ENCODE peak calls at places on chromosomes 16 and 17, in ten cellular contexts. E, B, X, H, S, G, O, T, V and L are unnamed samples.

GRCh38 chr17:36934759-36935630 is 2.3 kb upstream of the LHX1 start:
- DNase-seq in E (no peak), B (no peak), X (no peak), H (no peak), S (peak; percentile 85), G (no peak), O (no peak), T (peak; percentile 49), V (peak; percentile 33), L (no peak)

GRCh38 chr17:8994319-8994718 is 27.0 kb upstream of the NTN1 start:
- DNase-seq in E (peak; percentile 10), B (peak; percentile 45), X (peak; percentile 53), H (peak; percentile 38), S (peak; percentile 78), G (peak; percentile 59), O (no peak), T (peak; percentile 61), V (peak; percentile 76), L (no peak)

GRCh38 chr17:17830740-17831207 is 6.0 kb downstream of the SREBF1 start:
- DNase-seq in E (no peak), B (no peak), X (no peak), H (no peak), S (no peak), G (peak; percentile 66), O (no peak), T (peak; percentile 68), V (no peak), L (no peak)

GRCh38 chr17:59357219-59357699 is 25.8 kb downstream of the YPEL2 start:
- DNase-seq in E (no peak), B (peak; percentile 80), X (no peak), H (no peak), S (no peak), G (no peak), O (no peak), T (no peak), V (no peak), L (no peak)

GRCh38 chr16:70428178-70428998 is 10.5 kb downstream of the ST3GAL2 start:
- DNase-seq in E (peak; percentile 84), B (peak; percentile 95), X (peak; percentile 98), H (peak; percentile 91), S (peak; percentile 75), G (peak; percentile 92), O (peak; percentile 53), T (peak; percentile 99), V (peak; percentile 91), L (peak; percentile 77)

GRCh38 chr17:9401434-9401833 is 174.2 kb downstream of the STX8 start:
- DNase-seq in E (peak; percentile 56), B (peak; percentile 69), X (no peak), H (peak; percentile 37), S (no peak), G (no peak), O (no peak), T (no peak), V (no peak), L (no peak)

GRCh38 chr17:34451313-34451712 is 88.3 kb upstream of the CCL1 start:
- DNase-seq in E (no peak), B (no peak), X (no peak), H (no peak), S (no peak), G (no peak), O (no peak), T (no peak), V (no peak), L (no peak)

GRCh38 chr16:1125471-1125870 is 27.4 kb upstream of the CACNA1H start:
- DNase-seq in E (no peak), B (peak; percentile 6), X (no peak), H (peak; percentile 32), S (peak; percentile 47), G (peak; percentile 14), O (no peak), T (no peak), V (no peak), L (no peak)

GRCh38 chr16:89576173-89577054 is 856 bp downstream of the CPNE7 start:
- DNase-seq in E (no peak), B (no peak), X (no peak), H (no peak), S (peak; percentile 30), G (no peak), O (no peak), T (no peak), V (no peak), L (no peak)

GRCh38 chr16:67922740-67923139 is 8.9 kb downstream of the CTRL start:
- DNase-seq in E (no peak), B (no peak), X (no peak), H (no peak), S (no peak), G (no peak), O (no peak), T (no peak), V (no peak), L (peak; percentile 93)

GRCh38 chr16:24838554-24839266 is 7.1 kb upstream of the SLC5A11 start:
- DNase-seq in E (peak; percentile 28), B (peak; percentile 63), X (no peak), H (peak; percentile 30), S (no peak), G (peak; percentile 26), O (no peak), T (no peak), V (no peak), L (no peak)

GRCh38 chr16:74309789-74310781 is 13.5 kb downstream of the PSMD7 start:
- DNase-seq in E (peak; percentile 14), B (peak; percentile 58), X (peak; percentile 42), H (peak; percentile 55), S (peak; percentile 64), G (no peak), O (no peak), T (no peak), V (no peak), L (no peak)

GRCh38 chr16:4345439-4346204 is 5.5 kb downstream of the PAM16 start:
- DNase-seq in E (no peak), B (no peak), X (no peak), H (no peak), S (no peak), G (no peak), O (no peak), T (no peak), V (no peak), L (no peak)

GRCh38 chr16:86040496-86040895 is 141.5 kb downstream of the IRF8 start:
- DNase-seq in E (no peak), B (no peak), X (no peak), H (no peak), S (no peak), G (no peak), O (no peak), T (no peak), V (no peak), L (no peak)

GRCh38 chr17:58312021-58312630 is 16.5 kb downstream of the TSPOAP1 start:
- DNase-seq in E (no peak), B (no peak), X (peak; percentile 13), H (no peak), S (no peak), G (no peak), O (peak; percentile 9), T (no peak), V (no peak), L (no peak)

DNA sequence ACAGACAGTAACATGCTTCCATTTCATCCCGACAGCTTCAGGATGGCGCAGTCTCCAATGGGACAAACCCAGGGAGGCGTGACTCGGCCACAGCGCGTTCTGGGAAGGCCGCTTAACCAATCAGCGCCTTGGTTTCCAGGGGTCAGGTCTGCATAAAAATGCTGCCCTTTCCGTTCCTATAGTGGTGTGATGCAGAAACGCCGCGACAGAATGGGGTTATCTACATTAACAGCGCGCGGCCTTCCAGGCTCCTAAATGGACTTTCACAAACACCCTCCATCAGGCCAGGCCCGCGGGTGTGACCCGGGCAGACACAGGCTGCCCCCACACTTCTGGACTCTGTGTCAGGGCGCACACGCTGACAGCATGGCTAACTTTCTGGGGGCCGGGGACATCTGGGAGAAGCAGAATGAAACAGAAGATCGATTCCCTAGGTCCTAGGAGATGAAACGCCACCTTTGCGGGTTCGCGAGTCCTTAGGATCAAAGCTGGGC is 792 bp downstream of the TMEM231 start:
- DNase-seq in E (peak; percentile 63), B (peak; percentile 86), X (peak; percentile 85), H (peak; percentile 88), S (peak; percentile 93), G (peak; percentile 82), O (peak; percentile 59), T (peak; percentile 83), V (peak; percentile 79), L (peak; percentile 85)
- TF ChIP-seq CTCF in E (no peak), B (no peak), X (no peak), H (no peak), S (no peak), G (no peak), O (no peak), T (no peak), V (no peak), L (no peak)

GRCh38 chr17:48961516-48962233 is 6.7 kb downstream of the GIP start:
- DNase-seq in E (no peak), B (peak; percentile 50), X (no peak), H (peak; percentile 64), S (peak; percentile 56), G (no peak), O (no peak), T (no peak), V (no peak), L (no peak)

DNA sequence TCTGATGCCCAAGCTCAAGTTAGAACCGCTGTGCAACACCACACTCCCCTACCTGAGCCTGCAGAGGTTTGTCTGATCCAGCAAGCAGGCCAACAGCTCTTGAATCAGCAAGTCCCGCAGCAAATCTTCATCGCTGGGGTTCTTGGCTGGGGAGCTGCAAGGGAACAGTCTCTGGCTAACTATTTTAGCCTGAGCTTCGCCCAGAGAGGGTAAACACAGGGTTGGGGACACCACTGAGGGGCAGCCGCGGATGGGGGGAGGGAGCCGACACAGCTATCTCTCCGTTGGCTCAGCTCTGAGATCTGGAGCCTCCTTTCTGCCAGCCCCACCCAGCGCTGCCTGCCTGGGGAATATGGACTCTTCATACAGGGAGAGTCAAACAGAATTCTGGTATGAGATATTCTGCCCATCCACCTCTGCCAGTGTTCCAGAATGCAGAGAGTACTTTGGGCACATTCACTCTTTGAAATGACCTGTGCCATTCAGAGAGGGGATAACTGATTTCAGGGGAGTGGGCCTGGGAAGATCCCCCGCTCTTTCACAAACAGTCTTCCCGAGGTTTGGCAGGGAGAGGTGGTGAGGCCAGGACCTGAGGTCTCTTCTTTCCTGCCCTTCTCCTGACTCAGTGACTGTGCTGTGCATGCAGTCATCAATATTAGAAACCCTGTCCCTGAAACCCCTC is 7.4 kb downstream of the GIP start:
- DNase-seq in E (no peak), B (no peak), X (no peak), H (no peak), S (peak; percentile 36), G (no peak), O (no peak), T (no peak), V (no peak), L (no peak)
- H3K4me3 ChIP-seq in E (no peak overlapping the region), B (no peak overlapping the region), X (no peak overlapping the region), H (peak overlapping the region; percentile 33), S (no peak overlapping the region), G (no peak overlapping the region), O (no peak overlapping the region), T (no peak overlapping the region), V (no peak overlapping the region), L (no peak overlapping the region)

GRCh38 chr17:73588291-73589095 is 55.8 kb downstream of the SDK2 start:
- DNase-seq in E (no peak), B (no peak), X (no peak), H (no peak), S (no peak), G (no peak), O (no peak), T (no peak), V (no peak), L (no peak)
- TF ChIP-seq CTCF in E (no peak), B (no peak), X (no peak), H (no peak), S (no peak), G (no peak), O (no peak), T (no peak), V (no peak), L (no peak)

GRCh38 chr17:79779661-79780365 is 1.9 kb downstream of the CBX2 start:
- DNase-seq in E (no peak), B (no peak), X (no peak), H (peak; percentile 45), S (no peak), G (no peak), O (no peak), T (no peak), V (no peak), L (no peak)
- H3K4me3 ChIP-seq in E (no peak overlapping the region), B (no peak overlapping the region), X (no peak overlapping the region), H (peak overlapping the region; percentile 92), S (peak overlapping the region; percentile 98), G (no peak overlapping the region), O (no peak overlapping the region), T (no peak overlapping the region), V (no peak overlapping the region), L (peak overlapping the region; percentile 78)